ENCODE peak calls at places on chromosomes 1 and 21, in nine cellular contexts. One of them, this sample, is unnamed.

GRCh38 chr1:163583782-163584181 is 262.0 kb downstream of the NUF2 start:
- DNase-seq in colonic mucosa: no peak
- DNase-seq in Calu3: no peak
- DNase-seq in WTC11: no peak
- DNase-seq in stomach: no peak
- DNase-seq in upper lobe of left lung: no peak
- DNase-seq in GM23338: no peak
- DNase-seq in Peyer's patch: no peak
- DNase-seq in MM.1S: no peak
- DNase-seq in this sample: no peak

GRCh38 chr1:43632135-43632670 is 17.7 kb upstream of the KDM4A start:
- DNase-seq in MM.1S: no peak
- DNase-seq in GM23338: peak
- DNase-seq in colonic mucosa: no peak
- DNase-seq in Calu3: no peak
- DNase-seq in upper lobe of left lung: no peak
- DNase-seq in Peyer's patch: no peak
- DNase-seq in WTC11: no peak
- DNase-seq in stomach: no peak
- DNase-seq in this sample: no peak

GRCh38 chr1:14897997-14898645 is 255.4 kb upstream of the TMEM51 start:
- DNase-seq in GM23338: no peak
- DNase-seq in Calu3: no peak
- DNase-seq in colonic mucosa: no peak
- DNase-seq in stomach: no peak
- DNase-seq in Peyer's patch: no peak
- DNase-seq in upper lobe of left lung: no peak
- DNase-seq in MM.1S: no peak
- DNase-seq in WTC11: no peak
- DNase-seq in this sample: no peak

GRCh38 chr1:2819429-2819828 is 17.9 kb upstream of the TTC34 start:
- DNase-seq in Peyer's patch: no peak
- DNase-seq in Calu3: no peak
- DNase-seq in GM23338: no peak
- DNase-seq in colonic mucosa: no peak
- DNase-seq in MM.1S: no peak
- DNase-seq in upper lobe of left lung: no peak
- DNase-seq in stomach: no peak
- DNase-seq in WTC11: no peak
- DNase-seq in this sample: no peak

GRCh38 chr21:39601194-39601940 is 11.4 kb upstream of the B3GALT5 start:
- DNase-seq in colonic mucosa: no peak
- DNase-seq in Calu3: no peak
- DNase-seq in stomach: no peak
- DNase-seq in GM23338: no peak
- DNase-seq in WTC11: no peak
- DNase-seq in MM.1S: no peak
- DNase-seq in upper lobe of left lung: no peak
- DNase-seq in Peyer's patch: no peak
- DNase-seq in this sample: no peak

GRCh38 chr21:42463861-42464515 is 32.0 kb downstream of the RSPH1 start:
- DNase-seq in MM.1S: peak
- DNase-seq in colonic mucosa: peak
- DNase-seq in Peyer's patch: peak
- DNase-seq in stomach: peak
- DNase-seq in GM23338: peak
- DNase-seq in upper lobe of left lung: no peak
- DNase-seq in WTC11: peak
- DNase-seq in Calu3: peak
- DNase-seq in this sample: no peak

GRCh38 chr1:86200901-86201300 is 44.3 kb upstream of the COL24A1 start:
- DNase-seq in Calu3: no peak
- DNase-seq in Peyer's patch: no peak
- DNase-seq in colonic mucosa: no peak
- DNase-seq in upper lobe of left lung: no peak
- DNase-seq in stomach: no peak
- DNase-seq in WTC11: no peak
- DNase-seq in GM23338: no peak
- DNase-seq in MM.1S: no peak
- DNase-seq in this sample: no peak

GRCh38 chr21:45478115-45478801 is 64.0 kb downstream of the SLC19A1 start:
- DNase-seq in WTC11: peak
- DNase-seq in Peyer's patch: peak
- DNase-seq in Calu3: no peak
- DNase-seq in colonic mucosa: peak
- DNase-seq in GM23338: peak
- DNase-seq in stomach: peak
- DNase-seq in upper lobe of left lung: peak
- DNase-seq in MM.1S: peak
- DNase-seq in this sample: no peak

GRCh38 chr1:98048234-98048633 is 127.4 kb upstream of the DPYD start:
- DNase-seq in MM.1S: peak
- DNase-seq in WTC11: peak
- DNase-seq in stomach: peak
- DNase-seq in colonic mucosa: peak
- DNase-seq in GM23338: peak
- DNase-seq in upper lobe of left lung: peak
- DNase-seq in Calu3: peak
- DNase-seq in Peyer's patch: peak
- DNase-seq in this sample: peak

GRCh38 chr1:180133193-180133592 is 21.5 kb upstream of the QSOX1 start:
- DNase-seq in upper lobe of left lung: no peak
- DNase-seq in Calu3: no peak
- DNase-seq in WTC11: no peak
- DNase-seq in Peyer's patch: no peak
- DNase-seq in GM23338: no peak
- DNase-seq in stomach: no peak
- DNase-seq in MM.1S: no peak
- DNase-seq in colonic mucosa: no peak
- DNase-seq in this sample: no peak

GRCh38 chr1:180136311-180136967 is 18.2 kb upstream of the QSOX1 start:
- DNase-seq in upper lobe of left lung: no peak
- DNase-seq in WTC11: no peak
- DNase-seq in Calu3: no peak
- DNase-seq in colonic mucosa: no peak
- DNase-seq in GM23338: no peak
- DNase-seq in MM.1S: no peak
- DNase-seq in Peyer's patch: no peak
- DNase-seq in stomach: no peak
- DNase-seq in this sample: no peak

GRCh38 chr1:180131510-180131909 is 23.2 kb upstream of the QSOX1 start:
- DNase-seq in Peyer's patch: no peak
- DNase-seq in colonic mucosa: no peak
- DNase-seq in MM.1S: no peak
- DNase-seq in WTC11: no peak
- DNase-seq in GM23338: no peak
- DNase-seq in stomach: no peak
- DNase-seq in Calu3: no peak
- DNase-seq in upper lobe of left lung: no peak
- DNase-seq in this sample: no peak

GRCh38 chr1:180135535-180135934 is 19.1 kb upstream of the QSOX1 start:
- DNase-seq in colonic mucosa: no peak
- DNase-seq in Calu3: no peak
- DNase-seq in stomach: no peak
- DNase-seq in upper lobe of left lung: no peak
- DNase-seq in Peyer's patch: no peak
- DNase-seq in WTC11: no peak
- DNase-seq in MM.1S: no peak
- DNase-seq in GM23338: no peak
- DNase-seq in this sample: no peak

DNA sequence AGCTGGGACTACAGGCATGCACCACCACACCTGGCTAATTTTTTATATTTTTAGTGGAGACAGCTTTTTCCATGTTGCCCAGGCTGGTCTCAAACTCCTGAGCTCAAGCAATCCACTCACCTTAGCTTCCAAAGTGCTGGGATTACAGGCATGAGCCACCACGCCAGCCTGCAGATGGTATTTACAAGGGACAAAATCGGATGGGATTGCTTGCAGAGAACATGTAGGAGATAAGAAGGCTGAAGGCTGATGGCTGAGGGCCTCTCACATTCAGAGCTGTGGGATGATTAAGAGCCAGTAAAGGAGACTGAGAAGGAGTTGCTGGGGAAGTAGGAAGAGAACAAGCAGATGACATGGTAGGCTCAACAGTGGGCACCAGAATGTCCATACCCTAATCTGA is 24.0 kb upstream of the QSOX1 start:
- DNase-seq in Peyer's patch: no peak
- DNase-seq in MM.1S: no peak
- DNase-seq in GM23338: no peak
- DNase-seq in WTC11: no peak
- DNase-seq in stomach: no peak
- DNase-seq in colonic mucosa: no peak
- DNase-seq in Calu3: no peak
- DNase-seq in upper lobe of left lung: no peak
- DNase-seq in this sample: no peak
- TF ChIP-seq CTCF in Peyer's patch: no peak
- TF ChIP-seq CTCF in MM.1S: no peak
- TF ChIP-seq CTCF in GM23338: no peak
- TF ChIP-seq CTCF in WTC11: no peak
- TF ChIP-seq CTCF in stomach: no peak
- TF ChIP-seq CTCF in colonic mucosa: no peak
- TF ChIP-seq CTCF in Calu3: no peak
- TF ChIP-seq CTCF in upper lobe of left lung: no peak
- TF ChIP-seq CTCF in this sample: no peak

GRCh38 chr1:154272217-154272998 is at the start of gene HAX1:
- DNase-seq in MM.1S: peak
- DNase-seq in Peyer's patch: peak
- DNase-seq in GM23338: peak
- DNase-seq in stomach: peak
- DNase-seq in upper lobe of left lung: peak
- DNase-seq in WTC11: peak
- DNase-seq in colonic mucosa: peak
- DNase-seq in Calu3: peak
- DNase-seq in this sample: peak

GRCh38 chr1:154272999-154273563 is 652 bp downstream of the HAX1 start:
- DNase-seq in Calu3: no peak
- DNase-seq in upper lobe of left lung: no peak
- DNase-seq in GM23338: peak
- DNase-seq in colonic mucosa: no peak
- DNase-seq in Peyer's patch: no peak
- DNase-seq in stomach: no peak
- DNase-seq in MM.1S: no peak
- DNase-seq in WTC11: no peak
- DNase-seq in this sample: no peak

GRCh38 chr1:154270833-154271232 is 1.6 kb upstream of the HAX1 start:
- DNase-seq in Peyer's patch: no peak
- DNase-seq in GM23338: no peak
- DNase-seq in WTC11: no peak
- DNase-seq in colonic mucosa: no peak
- DNase-seq in MM.1S: peak
- DNase-seq in Calu3: no peak
- DNase-seq in stomach: no peak
- DNase-seq in upper lobe of left lung: no peak
- DNase-seq in this sample: no peak

DNA sequence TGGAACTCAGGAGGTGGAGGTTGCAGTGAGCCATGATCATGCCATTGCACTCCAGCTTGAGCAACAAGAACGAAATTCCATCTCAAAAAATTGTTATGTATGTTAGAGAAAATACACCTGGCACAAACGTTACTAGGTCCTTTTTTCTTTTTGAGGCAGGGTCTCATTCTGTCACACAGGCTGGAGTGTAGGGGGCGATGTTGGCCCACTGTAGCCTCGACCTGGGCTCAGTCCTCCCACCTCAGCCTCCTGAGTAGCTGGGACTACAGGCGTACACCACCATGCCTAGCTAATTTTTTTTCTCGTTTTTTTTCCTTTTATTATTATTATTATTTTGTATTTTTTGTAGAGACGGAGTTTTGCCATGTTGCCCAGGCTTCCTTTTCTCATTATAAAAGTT is 4.4 kb downstream of the HAX1 start:
- DNase-seq in Peyer's patch: no peak
- DNase-seq in MM.1S: no peak
- DNase-seq in GM23338: peak
- DNase-seq in Calu3: peak
- DNase-seq in upper lobe of left lung: no peak
- DNase-seq in WTC11: peak
- DNase-seq in colonic mucosa: no peak
- DNase-seq in stomach: no peak
- DNase-seq in this sample: no peak
- TF ChIP-seq CTCF in Peyer's patch: peak
- TF ChIP-seq CTCF in MM.1S: peak
- TF ChIP-seq CTCF in GM23338: peak
- TF ChIP-seq CTCF in Calu3: peak
- TF ChIP-seq CTCF in upper lobe of left lung: no peak
- TF ChIP-seq CTCF in WTC11: no peak
- TF ChIP-seq CTCF in colonic mucosa: no peak
- TF ChIP-seq CTCF in stomach: no peak
- TF ChIP-seq CTCF in this sample: peak

DNA sequence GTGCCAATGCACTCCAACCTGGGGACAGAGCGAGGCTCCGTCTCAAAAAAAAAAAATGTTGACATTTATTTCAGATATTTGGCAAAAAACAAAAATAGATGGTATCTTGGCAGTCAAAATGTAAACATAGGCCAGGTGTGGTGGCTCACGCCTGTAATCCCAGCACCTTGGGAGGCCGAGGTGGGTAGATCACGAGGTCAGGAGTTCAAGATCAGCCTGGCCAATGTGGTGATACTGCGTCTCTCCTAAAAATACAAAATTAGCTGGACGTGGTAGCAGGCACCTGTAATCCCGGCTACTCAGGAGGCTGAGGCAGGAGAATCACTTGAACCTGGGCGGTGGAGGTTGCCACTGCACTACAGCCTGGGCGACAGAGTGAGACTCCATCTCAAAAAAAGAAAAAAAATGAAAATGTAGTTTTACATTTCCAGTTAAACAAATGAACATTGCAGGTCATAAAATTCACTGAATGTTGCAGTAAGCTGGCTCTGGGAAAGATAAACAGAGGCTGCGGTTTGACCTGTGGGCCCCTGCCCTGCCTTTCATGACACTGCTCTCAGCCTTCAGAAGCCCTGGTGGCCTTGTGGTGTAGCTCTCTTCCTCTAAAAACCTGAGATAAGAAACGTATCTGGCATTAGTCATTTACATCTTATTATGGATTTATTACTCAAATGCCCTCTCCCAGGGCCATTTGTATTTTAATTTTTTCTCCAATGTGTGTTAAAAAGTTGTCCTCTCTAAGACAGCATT is 12.2 kb upstream of the SLC44A3 start:
- DNase-seq in colonic mucosa: peak
- DNase-seq in GM23338: no peak
- DNase-seq in upper lobe of left lung: no peak
- DNase-seq in MM.1S: no peak
- DNase-seq in stomach: peak
- DNase-seq in WTC11: no peak
- DNase-seq in Calu3: peak
- DNase-seq in Peyer's patch: no peak
- DNase-seq in this sample: no peak
- TF ChIP-seq CTCF in colonic mucosa: no peak
- TF ChIP-seq CTCF in GM23338: no peak
- TF ChIP-seq CTCF in upper lobe of left lung: no peak
- TF ChIP-seq CTCF in MM.1S: no peak
- TF ChIP-seq CTCF in stomach: no peak
- TF ChIP-seq CTCF in WTC11: no peak
- TF ChIP-seq CTCF in Calu3: no peak
- TF ChIP-seq CTCF in Peyer's patch: peak
- TF ChIP-seq CTCF in this sample: peak

GRCh38 chr1:4696753-4697152 is 42.3 kb downstream of the AJAP1 start:
- DNase-seq in Peyer's patch: no peak
- DNase-seq in stomach: no peak
- DNase-seq in Calu3: no peak
- DNase-seq in colonic mucosa: no peak
- DNase-seq in GM23338: no peak
- DNase-seq in WTC11: no peak
- DNase-seq in upper lobe of left lung: no peak
- DNase-seq in MM.1S: no peak
- DNase-seq in this sample: no peak
- TF ChIP-seq CTCF in Peyer's patch: no peak
- TF ChIP-seq CTCF in stomach: no peak
- TF ChIP-seq CTCF in Calu3: no peak
- TF ChIP-seq CTCF in colonic mucosa: no peak
- TF ChIP-seq CTCF in GM23338: no peak
- TF ChIP-seq CTCF in WTC11: no peak
- TF ChIP-seq CTCF in upper lobe of left lung: no peak
- TF ChIP-seq CTCF in MM.1S: no peak
- TF ChIP-seq CTCF in this sample: no peak